ENCODE peak calls at places on chromosomes 1 and 21, in five cellular contexts. One of them, this sample, is unnamed.

GRCh38 chr21:36773111-36773510 is 74.2 kb downstream of the SIM2 start:
- DNase-seq in GM23248: peak; percentile 76
- DNase-seq in IMR-90: peak; percentile 89
- DNase-seq in left ventricle myocardium inferior: peak; percentile 86
- DNase-seq in H1: no peak
- DNase-seq in this sample: peak; percentile 75

GRCh38 chr1:208528577-208529240 is 284.5 kb upstream of the PLXNA2 start:
- DNase-seq in IMR-90: no peak
- DNase-seq in left ventricle myocardium inferior: no peak
- DNase-seq in H1: peak; percentile 45
- DNase-seq in GM23248: no peak
- DNase-seq in this sample: no peak

GRCh38 chr1:96865731-96866684 is 144.4 kb downstream of the PTBP2 start:
- DNase-seq in GM23248: peak; percentile 98
- DNase-seq in IMR-90: peak; percentile 100
- DNase-seq in H1: no peak
- DNase-seq in left ventricle myocardium inferior: no peak
- DNase-seq in this sample: peak; percentile 97

GRCh38 chr1:75543705-75544104 is 67.2 kb downstream of the SLC44A5 start:
- DNase-seq in left ventricle myocardium inferior: no peak
- DNase-seq in GM23248: no peak
- DNase-seq in IMR-90: no peak
- DNase-seq in H1: no peak
- DNase-seq in this sample: no peak

GRCh38 chr1:91685994-91686393 is 185.3 kb downstream of the CDC7 start:
- DNase-seq in H1: no peak
- DNase-seq in IMR-90: no peak
- DNase-seq in GM23248: peak; percentile 53
- DNase-seq in left ventricle myocardium inferior: no peak
- DNase-seq in this sample: no peak

GRCh38 chr1:36083635-36084501 is at the start of gene TEKT2:
- DNase-seq in H1: peak; percentile 90
- DNase-seq in GM23248: peak; percentile 40
- DNase-seq in IMR-90: no peak
- DNase-seq in left ventricle myocardium inferior: no peak
- DNase-seq in this sample: peak; percentile 81

GRCh38 chr1:176450526-176450925 is 12.4 kb upstream of the PAPPA2 start:
- DNase-seq in H1: no peak
- DNase-seq in GM23248: peak; percentile 72
- DNase-seq in IMR-90: no peak
- DNase-seq in left ventricle myocardium inferior: no peak
- DNase-seq in this sample: peak; percentile 0

GRCh38 chr1:229427572-229427971 is 6.3 kb downstream of the ACTA1 start:
- DNase-seq in left ventricle myocardium inferior: no peak
- DNase-seq in GM23248: no peak
- DNase-seq in IMR-90: no peak
- DNase-seq in H1: no peak
- DNase-seq in this sample: no peak

DNA sequence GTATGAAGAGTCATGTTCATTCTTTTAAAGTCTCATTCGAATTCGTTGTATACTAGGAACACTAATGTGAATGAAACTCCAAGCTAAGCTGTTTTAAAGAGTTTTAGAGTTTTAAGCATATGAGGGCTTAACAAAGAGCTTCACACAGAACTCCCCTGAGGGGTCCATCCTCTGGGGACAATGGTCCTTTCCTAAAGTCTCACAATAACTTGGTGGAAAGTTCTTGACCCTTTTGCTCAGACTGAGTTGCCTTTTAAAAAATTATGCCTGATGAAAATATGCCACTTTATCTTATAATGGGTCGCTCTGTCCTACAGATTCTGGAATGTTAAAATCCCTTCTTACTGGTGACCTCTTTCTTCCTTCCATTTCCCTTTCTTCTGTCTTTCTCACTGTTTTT is 64.3 kb downstream of the RGL1 start:
- DNase-seq in H1: no peak
- DNase-seq in IMR-90: no peak
- DNase-seq in left ventricle myocardium inferior: no peak
- DNase-seq in GM23248: no peak
- DNase-seq in this sample: no peak
- H3K4me1 ChIP-seq in H1: peaks cover 7% of the 10 kb centered on the region
- H3K4me1 ChIP-seq in IMR-90: peaks cover 9% of the 10 kb centered on the region
- H3K4me1 ChIP-seq in left ventricle myocardium inferior: peaks cover 52% of the 10 kb centered on the region
- H3K4me1 ChIP-seq in GM23248: peaks cover 38% of the 10 kb centered on the region
- H3K4me1 ChIP-seq in this sample: peaks cover 34% of the 10 kb centered on the region

DNA sequence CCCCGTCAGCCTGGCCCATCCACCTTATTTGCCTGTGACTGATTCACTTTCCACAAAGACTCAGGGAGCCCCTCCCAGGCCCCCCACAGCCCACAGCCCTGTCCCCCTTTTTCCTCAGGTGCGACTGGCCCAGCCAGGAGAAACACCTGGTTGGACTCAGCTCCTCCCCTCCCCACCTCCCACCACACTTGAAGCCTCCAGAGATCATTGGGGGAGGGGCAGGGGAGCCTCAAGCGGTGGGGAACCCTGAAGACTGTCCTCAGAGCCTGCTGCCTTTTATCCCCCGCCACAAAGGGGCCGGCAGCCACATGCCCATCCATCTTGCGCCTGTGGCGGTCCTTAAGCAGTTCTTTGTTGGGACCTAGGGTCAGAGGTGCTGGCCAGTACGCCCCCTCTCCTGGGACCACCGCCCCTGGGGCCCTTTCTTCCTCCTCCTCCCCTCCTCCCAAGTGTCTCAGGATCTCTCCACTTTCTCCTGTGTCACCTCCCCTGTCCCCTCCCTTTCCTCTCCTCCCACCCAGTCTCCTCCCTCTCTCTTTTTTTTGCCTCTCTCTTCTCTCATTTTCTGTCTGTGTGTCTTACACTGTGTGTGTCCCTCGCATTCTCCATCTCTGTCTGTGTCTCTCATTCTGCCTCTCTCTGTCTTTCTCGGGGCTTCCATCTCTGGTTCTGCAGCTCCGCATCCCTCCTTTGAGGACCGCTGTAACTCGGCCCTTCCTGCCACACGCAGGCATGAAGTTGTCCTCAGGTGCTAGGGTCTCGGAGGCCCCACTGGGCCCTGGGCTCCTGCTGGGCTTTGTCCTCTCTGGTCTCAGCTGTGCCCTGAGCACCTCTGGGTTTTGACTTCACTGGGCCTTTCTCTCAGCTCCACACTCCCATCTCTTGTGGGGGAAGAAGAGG is 12.2 kb downstream of the CRABP2 start:
- DNase-seq in GM23248: no peak
- DNase-seq in H1: peak; percentile 96
- DNase-seq in left ventricle myocardium inferior: no peak
- DNase-seq in IMR-90: no peak
- DNase-seq in this sample: no peak
- H3K4me1 ChIP-seq in GM23248: peaks cover 14% of the 10 kb centered on the region
- H3K4me1 ChIP-seq in H1: peaks cover 24% of the 10 kb centered on the region
- H3K4me1 ChIP-seq in left ventricle myocardium inferior: peaks cover 19% of the 10 kb centered on the region
- H3K4me1 ChIP-seq in IMR-90: peaks cover 6% of the 10 kb centered on the region
- H3K4me1 ChIP-seq in this sample: peaks cover 20% of the 10 kb centered on the region

DNA sequence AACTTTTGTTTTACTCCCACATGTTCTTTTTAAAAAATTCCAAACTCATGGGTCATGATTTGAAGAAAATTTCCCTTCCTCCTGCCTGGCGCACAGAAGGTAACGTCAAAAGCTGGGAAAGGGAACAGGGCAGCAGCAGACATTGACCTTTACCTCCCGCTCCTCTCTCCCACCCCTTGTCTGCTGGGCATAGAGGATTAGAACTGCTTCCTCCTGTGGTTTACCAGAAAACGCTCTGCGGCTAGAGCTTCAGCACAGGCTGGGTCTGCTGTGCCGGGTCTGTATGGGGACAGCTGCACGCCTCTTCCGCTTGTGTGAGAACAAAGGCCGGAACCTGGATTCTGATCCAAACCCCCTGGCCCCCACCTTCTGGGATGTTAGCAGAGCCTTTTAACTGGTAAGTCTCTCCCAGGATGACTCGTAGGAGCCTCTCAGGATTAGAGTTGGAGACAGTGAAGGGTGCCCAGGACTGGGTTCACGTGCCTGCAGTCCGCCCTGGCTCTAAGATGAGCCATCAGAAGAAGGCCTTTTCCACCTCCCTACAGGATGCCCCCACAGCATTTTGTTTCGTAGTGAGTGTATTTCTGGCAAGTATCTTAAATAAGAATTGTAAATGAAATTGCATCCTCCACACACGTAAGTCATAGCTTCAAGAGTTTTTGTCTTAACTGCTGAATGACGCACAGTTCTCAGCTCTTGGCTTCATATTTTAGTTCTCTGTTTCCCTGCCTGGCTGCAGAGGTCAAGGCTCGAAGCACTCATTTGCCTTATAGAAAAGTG is 5.2 kb downstream of the H6PD start:
- DNase-seq in H1: no peak
- DNase-seq in IMR-90: peak; percentile 68
- DNase-seq in left ventricle myocardium inferior: peak; percentile 59
- DNase-seq in GM23248: peak; percentile 51
- DNase-seq in this sample: peak; percentile 76
- H3K4me1 ChIP-seq in H1: peaks cover 9% of the 10 kb centered on the region
- H3K4me1 ChIP-seq in IMR-90: peaks cover 27% of the 10 kb centered on the region
- H3K4me1 ChIP-seq in left ventricle myocardium inferior: peaks cover 98% of the 10 kb centered on the region
- H3K4me1 ChIP-seq in GM23248: peaks cover 31% of the 10 kb centered on the region
- H3K4me1 ChIP-seq in this sample: peaks cover 78% of the 10 kb centered on the region

GRCh38 chr1:17573518-17574041 is 34.1 kb downstream of the ARHGEF10L start:
- DNase-seq in GM23248: no peak
- DNase-seq in left ventricle myocardium inferior: no peak
- DNase-seq in IMR-90: no peak
- DNase-seq in H1: no peak
- DNase-seq in this sample: no peak
- H3K4me1 ChIP-seq in GM23248: peaks cover 15% of the 10 kb centered on the region
- H3K4me1 ChIP-seq in left ventricle myocardium inferior: peaks cover 78% of the 10 kb centered on the region
- H3K4me1 ChIP-seq in IMR-90: peaks cover 16% of the 10 kb centered on the region
- H3K4me1 ChIP-seq in H1: peaks cover 19% of the 10 kb centered on the region
- H3K4me1 ChIP-seq in this sample: peaks cover 18% of the 10 kb centered on the region

GRCh38 chr1:221741364-221741970 is 422 bp downstream of the DUSP10 start:
- DNase-seq in left ventricle myocardium inferior: no peak
- DNase-seq in IMR-90: peak; percentile 46
- DNase-seq in GM23248: peak; percentile 69
- DNase-seq in H1: no peak
- DNase-seq in this sample: peak; percentile 70

GRCh38 chr1:221740260-221740830 is 1.5 kb downstream of the DUSP10 start:
- DNase-seq in IMR-90: no peak
- DNase-seq in H1: no peak
- DNase-seq in left ventricle myocardium inferior: no peak
- DNase-seq in GM23248: no peak
- DNase-seq in this sample: peak; percentile 44

GRCh38 chr1:221739677-221740025 is 2.2 kb downstream of the DUSP10 start:
- DNase-seq in H1: no peak
- DNase-seq in GM23248: no peak
- DNase-seq in left ventricle myocardium inferior: no peak
- DNase-seq in IMR-90: no peak
- DNase-seq in this sample: no peak

GRCh38 chr1:221741971-221742554 is at the start of gene DUSP10:
- DNase-seq in GM23248: peak; percentile 100
- DNase-seq in IMR-90: peak; percentile 100
- DNase-seq in left ventricle myocardium inferior: peak; percentile 98
- DNase-seq in H1: peak; percentile 93
- DNase-seq in this sample: peak; percentile 100

DNA sequence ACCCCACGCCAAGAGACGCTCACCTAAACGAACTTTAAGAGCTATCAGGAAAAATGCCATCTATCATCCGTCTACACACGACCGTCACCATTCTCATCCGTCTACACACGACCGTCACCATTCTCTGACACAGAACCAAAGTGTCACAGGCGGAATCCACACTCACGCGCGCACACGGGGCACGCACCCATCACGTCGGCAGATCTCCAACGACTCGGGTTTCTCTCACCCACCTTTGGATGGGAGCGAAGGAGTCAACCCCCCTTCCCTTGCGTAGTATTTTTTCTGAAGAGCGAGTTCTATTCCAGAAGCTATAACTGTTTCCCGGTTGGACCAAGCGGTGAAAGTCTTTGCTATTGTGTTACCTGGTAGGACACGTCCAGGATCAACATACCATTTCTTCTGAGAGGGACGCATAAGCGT is 937 bp downstream of the DUSP10 start:
- DNase-seq in H1: no peak
- DNase-seq in GM23248: peak; percentile 48
- DNase-seq in IMR-90: peak; percentile 35
- DNase-seq in left ventricle myocardium inferior: no peak
- DNase-seq in this sample: peak; percentile 55
- H3K4me1 ChIP-seq in H1: peaks cover 13% of the 10 kb centered on the region
- H3K4me1 ChIP-seq in GM23248: peaks cover 18% of the 10 kb centered on the region
- H3K4me1 ChIP-seq in IMR-90: peaks cover 20% of the 10 kb centered on the region
- H3K4me1 ChIP-seq in left ventricle myocardium inferior: peaks cover 42% of the 10 kb centered on the region
- H3K4me1 ChIP-seq in this sample: peaks cover 50% of the 10 kb centered on the region